ENCODE peak calls at places on chromosome 21, in six cellular contexts. O is aorta; Y is CD8-positive, alpha-beta T cell; C is SK-N-SH; G is PC-3; L is uterus. V is an unnamed sample.
A peak's percentile ranks its signal among the peaks of the same experiment; 100 is the strongest.

GRCh38 chr21:37413553-37414291 is 47.1 kb downstream of the DYRK1A start:
- DNase-seq in G (no peak), Y (no peak), C (no peak), O (no peak), L (no peak), V (no peak)

GRCh38 chr21:36913247-36914169 is 53.0 kb downstream of the HLCS start:
- DNase-seq in C (no peak), O (no peak), Y (no peak), G (peak; percentile 20), L (no peak), V (no peak)

GRCh38 chr21:43930848-43931384 is 65.9 kb downstream of the AGPAT3 start:
- DNase-seq in G (no peak), O (no peak), L (no peak), Y (no peak), C (no peak), V (no peak)

GRCh38 chr21:36696640-36697472 is 2.1 kb upstream of the SIM2 start:
- DNase-seq in Y (no peak), L (no peak), G (no peak), C (peak; percentile 43), O (peak; percentile 37), V (no peak)

GRCh38 chr21:44443891-44444285 is 11.4 kb upstream of the LRRC3 start:
- DNase-seq in O (peak; percentile 37), C (no peak), G (no peak), Y (no peak), L (no peak), V (no peak)

GRCh38 chr21:29155118-29155932 is 24.9 kb downstream of the MAP3K7CL start:
- DNase-seq in L (peak; percentile 38), G (peak; percentile 39), O (peak; percentile 81), C (peak; percentile 11), Y (no peak), V (peak; percentile 68)

GRCh38 chr21:25986928-25987327 is 183.6 kb downstream of the APP start:
- DNase-seq in L (no peak), Y (no peak), C (no peak), G (no peak), O (no peak), V (no peak)

GRCh38 chr21:36542312-36543101 is 62.6 kb upstream of the CLDN14 start:
- DNase-seq in Y (no peak), C (no peak), L (no peak), G (no peak), O (no peak), V (peak; percentile 10)

GRCh38 chr21:33069994-33070811 is at the start of gene OLIG1:
- DNase-seq in C (peak; percentile 48), G (peak; percentile 56), Y (no peak), L (no peak), O (no peak), V (peak; percentile 31)

GRCh38 chr21:44871576-44872265 is 1.8 kb downstream of the PTTG1IP start:
- DNase-seq in O (peak; percentile 74), L (peak; percentile 39), Y (no peak), C (no peak), G (peak; percentile 94), V (peak; percentile 47)

GRCh38 chr21:34779860-34780259 is 111.1 kb downstream of the CLIC6 start:
- DNase-seq in O (no peak), C (no peak), Y (no peak), G (no peak), L (no peak), V (no peak)

GRCh38 chr21:34365794-34366193 is 2.0 kb downstream of the KCNE2 start:
- DNase-seq in C (no peak), L (no peak), G (no peak), O (no peak), Y (no peak), V (no peak)

GRCh38 chr21:15671188-15671587 is 58.6 kb upstream of the USP25 start:
- DNase-seq in Y (no peak), L (no peak), C (no peak), G (no peak), O (no peak), V (no peak)

GRCh38 chr21:33477066-33477465 is 2.7 kb downstream of the TMEM50B start:
- DNase-seq in L (no peak), O (no peak), Y (no peak), C (no peak), G (no peak), V (no peak)

GRCh38 chr21:34698270-34699015 is 29.6 kb downstream of the CLIC6 start:
- DNase-seq in O (no peak), L (no peak), C (no peak), Y (no peak), G (no peak), V (no peak)

GRCh38 chr21:44544566-44544965 is 4.6 kb upstream of the KRTAP10-1 start:
- DNase-seq in C (no peak), G (no peak), O (no peak), Y (no peak), L (no peak), V (no peak)

GRCh38 chr21:15631342-15631741 is 98.4 kb upstream of the USP25 start:
- DNase-seq in G (peak; percentile 81), L (no peak), O (no peak), C (no peak), Y (no peak), V (no peak)

GRCh38 chr21:44047996-44048560 is 36.0 kb downstream of the TRAPPC10 start:
- DNase-seq in C (no peak), L (no peak), G (no peak), Y (no peak), O (peak; percentile 21), V (no peak)

GRCh38 chr21:37711294-37711844 is 204.9 kb downstream of the KCNJ6 start:
- DNase-seq in L (no peak), G (no peak), Y (no peak), C (peak; percentile 39), O (no peak), V (no peak)

GRCh38 chr21:15324542-15324941 is 259.7 kb upstream of the NRIP1 start:
- DNase-seq in L (no peak), Y (no peak), G (no peak), O (no peak), C (no peak), V (no peak)

GRCh38 chr21:27719226-27719625 is 752.3 kb upstream of the ADAMTS5 start:
- DNase-seq in Y (no peak), L (no peak), O (no peak), C (no peak), G (no peak), V (no peak)
- H3K27ac ChIP-seq in Y (no peak overlapping the region), L (no peak overlapping the region), O (no peak overlapping the region), C (no peak overlapping the region), G (no peak overlapping the region), V (no peak overlapping the region)

GRCh38 chr21:21200939-21201610 is 202.9 kb downstream of the NCAM2 start:
- DNase-seq in O (no peak), L (no peak), G (no peak), C (no peak), Y (no peak), V (no peak)

GRCh38 chr21:21196848-21197247 is 198.6 kb downstream of the NCAM2 start:
- DNase-seq in C (no peak), Y (no peak), L (no peak), G (no peak), O (no peak), V (no peak)

GRCh38 chr21:21199342-21200102 is 201.3 kb downstream of the NCAM2 start:
- DNase-seq in O (no peak), C (no peak), G (no peak), L (no peak), Y (no peak), V (no peak)

GRCh38 chr21:21203822-21204339 is 205.7 kb downstream of the NCAM2 start:
- DNase-seq in Y (no peak), C (no peak), O (no peak), G (no peak), L (no peak), V (no peak)

DNA sequence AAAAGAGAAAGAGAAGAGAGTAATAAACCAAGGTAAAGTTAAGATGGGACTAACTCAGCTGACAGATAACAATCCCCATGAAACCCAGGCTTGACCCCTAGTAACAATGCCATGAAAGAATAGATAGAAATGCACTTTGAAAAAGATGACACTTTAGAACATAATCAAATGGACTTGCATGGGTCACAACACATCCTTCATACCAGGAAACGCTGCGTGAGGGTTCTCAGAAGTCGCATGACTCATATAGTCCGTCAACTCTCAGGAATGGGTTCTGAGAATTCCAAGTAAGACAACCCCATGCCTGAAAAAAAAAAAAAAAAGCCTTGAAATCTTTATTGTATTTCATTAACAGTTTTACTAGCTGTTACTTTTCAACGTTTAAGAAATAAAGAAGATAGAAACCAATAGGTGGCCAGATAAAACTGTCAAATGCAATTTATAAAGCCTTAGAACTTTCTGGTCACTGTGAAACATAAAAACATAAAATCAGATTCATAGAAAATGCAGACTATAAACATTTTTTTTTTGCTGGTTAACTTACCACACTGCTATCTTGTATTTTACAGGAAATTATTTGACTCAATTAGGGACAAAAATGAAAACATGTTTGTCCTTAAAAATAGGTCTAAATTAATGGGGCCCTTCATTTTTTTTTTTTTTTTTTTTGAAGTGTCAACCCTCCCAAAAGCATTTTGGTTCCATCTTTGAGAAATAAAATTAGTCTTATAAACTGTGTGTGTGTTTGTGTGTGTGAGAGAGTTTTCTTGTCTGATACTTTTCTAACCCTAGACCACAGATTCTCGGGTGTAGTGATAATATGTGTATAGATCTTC is 202.1 kb downstream of the NCAM2 start:
- DNase-seq in G (peak; percentile 85), Y (no peak), O (peak; percentile 73), L (peak; percentile 25), C (no peak), V (no peak)
- H3K27ac ChIP-seq in G (no peak overlapping the region), Y (no peak overlapping the region), O (no peak overlapping the region), L (no peak overlapping the region), C (peak overlapping the region; percentile 85), V (no peak overlapping the region)

DNA sequence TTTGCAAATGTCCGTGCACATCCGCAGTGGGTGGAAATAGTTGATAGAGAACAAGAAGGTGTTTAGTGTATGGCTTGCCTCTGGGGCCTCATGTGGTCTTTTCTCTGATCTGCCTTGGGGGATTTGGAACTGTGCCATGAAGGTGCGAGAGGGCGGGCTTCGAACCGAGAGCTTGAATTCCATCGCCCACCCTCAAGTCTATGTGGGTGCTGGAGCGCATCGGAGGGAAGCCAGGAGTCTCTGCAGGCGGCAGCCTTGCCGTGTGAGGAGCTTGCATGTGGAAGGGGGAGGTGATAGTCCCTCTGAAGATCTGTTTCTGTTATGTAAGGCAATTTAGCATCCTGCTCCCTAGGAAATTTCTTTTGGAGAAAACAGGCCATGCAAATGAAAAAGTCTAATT is 119.6 kb downstream of the HUNK start:
- DNase-seq in Y (no peak), L (no peak), G (no peak), C (no peak), O (no peak), V (no peak)
- H3K27ac ChIP-seq in Y (no peak overlapping the region), L (no peak overlapping the region), G (no peak overlapping the region), C (no peak overlapping the region), O (no peak overlapping the region), V (no peak overlapping the region)

DNA sequence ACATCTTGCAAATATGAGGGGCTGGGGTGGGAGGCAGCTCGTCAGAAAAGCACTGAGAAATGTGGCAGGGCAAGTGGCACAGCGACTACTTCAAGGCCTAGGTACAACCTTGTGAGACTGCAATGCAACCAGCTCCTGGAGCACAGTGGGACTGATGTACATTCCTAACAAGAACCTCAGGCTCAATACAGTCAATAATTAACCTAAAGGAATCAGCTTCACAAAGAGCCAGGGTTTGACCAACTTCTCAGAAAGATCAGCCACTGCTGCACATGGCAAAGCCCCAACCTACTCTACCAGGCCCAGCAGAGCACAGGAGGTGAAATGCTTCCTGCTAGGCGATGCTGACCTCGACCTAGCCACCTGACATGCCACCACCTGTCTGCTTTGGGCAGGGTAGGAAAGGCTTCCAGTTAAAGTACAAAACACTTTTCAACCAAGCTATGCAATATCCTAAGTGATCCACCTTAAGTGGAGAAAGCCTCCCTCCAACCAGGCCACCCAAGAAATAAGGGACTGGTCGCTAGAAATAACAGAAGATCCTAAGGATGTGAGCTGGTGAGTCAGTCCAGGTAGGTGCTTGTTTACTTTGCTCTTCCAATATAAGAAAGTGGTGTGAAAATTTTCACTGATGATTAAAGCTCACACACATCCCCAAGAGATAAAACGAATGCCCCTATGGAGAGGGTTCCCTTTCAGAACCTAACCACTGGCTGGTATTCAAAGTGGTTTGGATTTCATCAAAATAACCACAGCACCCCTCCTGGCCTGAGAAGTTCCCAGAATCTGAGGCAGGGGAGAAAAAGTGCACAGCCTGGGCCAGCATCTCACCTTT is 2.1 kb downstream of the RIPK4 start:
- DNase-seq in G (peak; percentile 40), C (no peak), L (no peak), Y (no peak), O (peak; percentile 30), V (no peak)
- H3K27ac ChIP-seq in G (peak overlapping the region; percentile 97), C (no peak overlapping the region), L (no peak overlapping the region), Y (no peak overlapping the region), O (no peak overlapping the region), V (peak overlapping the region; percentile 83)

V was measured in prostate gland.